ENCODE peak calls at places on chromosome 21, in six cellular contexts. One of them, this sample, is unnamed.

GRCh38 chr21:18245493-18245967 is 897 bp downstream of the CHODL start:
- DNase-seq in upper lobe of left lung: no peak
- DNase-seq in ascending aorta: no peak
- DNase-seq in CD8-positive, alpha-beta T cell: no peak
- DNase-seq in HepG2: peak; percentile 39
- DNase-seq in tibial nerve: no peak
- DNase-seq in this sample: peak; percentile 63

GRCh38 chr21:36985761-36986594 is 19.5 kb upstream of the HLCS start:
- DNase-seq in ascending aorta: no peak
- DNase-seq in CD8-positive, alpha-beta T cell: no peak
- DNase-seq in HepG2: no peak
- DNase-seq in tibial nerve: no peak
- DNase-seq in upper lobe of left lung: no peak
- DNase-seq in this sample: no peak

GRCh38 chr21:37862536-37862935 is 53.7 kb downstream of the KCNJ6 start:
- DNase-seq in HepG2: no peak
- DNase-seq in tibial nerve: no peak
- DNase-seq in CD8-positive, alpha-beta T cell: no peak
- DNase-seq in upper lobe of left lung: peak; percentile 32
- DNase-seq in ascending aorta: no peak
- DNase-seq in this sample: peak; percentile 5

GRCh38 chr21:28781602-28782274 is 210.9 kb downstream of the LTN1 start:
- DNase-seq in HepG2: peak; percentile 4
- DNase-seq in CD8-positive, alpha-beta T cell: no peak
- DNase-seq in ascending aorta: no peak
- DNase-seq in tibial nerve: no peak
- DNase-seq in upper lobe of left lung: no peak
- DNase-seq in this sample: no peak

GRCh38 chr21:38355992-38356781 is 99.4 kb downstream of the KCNJ15 start:
- DNase-seq in tibial nerve: peak; percentile 72
- DNase-seq in CD8-positive, alpha-beta T cell: peak; percentile 21
- DNase-seq in upper lobe of left lung: peak; percentile 86
- DNase-seq in ascending aorta: no peak
- DNase-seq in HepG2: peak; percentile 28
- DNase-seq in this sample: peak; percentile 70

GRCh38 chr21:38679531-38679930 is 126.2 kb upstream of the ETS2 start:
- DNase-seq in CD8-positive, alpha-beta T cell: no peak
- DNase-seq in HepG2: no peak
- DNase-seq in ascending aorta: no peak
- DNase-seq in upper lobe of left lung: no peak
- DNase-seq in tibial nerve: peak; percentile 11
- DNase-seq in this sample: peak; percentile 23

GRCh38 chr21:16002872-16003466 is 273.2 kb downstream of the USP25 start:
- DNase-seq in tibial nerve: no peak
- DNase-seq in HepG2: no peak
- DNase-seq in CD8-positive, alpha-beta T cell: no peak
- DNase-seq in ascending aorta: no peak
- DNase-seq in upper lobe of left lung: no peak
- DNase-seq in this sample: no peak

GRCh38 chr21:34072145-34073031 is 990 bp upstream of the MRPS6 start:
- DNase-seq in upper lobe of left lung: peak; percentile 28
- DNase-seq in tibial nerve: peak; percentile 25
- DNase-seq in HepG2: no peak
- DNase-seq in ascending aorta: no peak
- DNase-seq in CD8-positive, alpha-beta T cell: no peak
- DNase-seq in this sample: peak; percentile 79

GRCh38 chr21:37636152-37636860 is 269.7 kb downstream of the DYRK1A start:
- DNase-seq in upper lobe of left lung: no peak
- DNase-seq in CD8-positive, alpha-beta T cell: no peak
- DNase-seq in HepG2: no peak
- DNase-seq in tibial nerve: no peak
- DNase-seq in ascending aorta: no peak
- DNase-seq in this sample: peak; percentile 25

GRCh38 chr21:34835526-34835925 is 166.7 kb downstream of the CLIC6 start:
- DNase-seq in tibial nerve: peak; percentile 83
- DNase-seq in upper lobe of left lung: peak; percentile 72
- DNase-seq in HepG2: peak; percentile 50
- DNase-seq in CD8-positive, alpha-beta T cell: no peak
- DNase-seq in ascending aorta: no peak
- DNase-seq in this sample: no peak

GRCh38 chr21:39630827-39631226 is 18.1 kb downstream of the B3GALT5 start:
- DNase-seq in ascending aorta: no peak
- DNase-seq in CD8-positive, alpha-beta T cell: no peak
- DNase-seq in tibial nerve: no peak
- DNase-seq in HepG2: no peak
- DNase-seq in upper lobe of left lung: no peak
- DNase-seq in this sample: no peak

GRCh38 chr21:35473496-35473895 is 424.4 kb upstream of the RUNX1 start:
- DNase-seq in HepG2: no peak
- DNase-seq in upper lobe of left lung: no peak
- DNase-seq in CD8-positive, alpha-beta T cell: no peak
- DNase-seq in ascending aorta: no peak
- DNase-seq in tibial nerve: no peak
- DNase-seq in this sample: no peak

GRCh38 chr21:34857874-34858273 is 189.1 kb downstream of the CLIC6 start:
- DNase-seq in tibial nerve: no peak
- DNase-seq in ascending aorta: no peak
- DNase-seq in CD8-positive, alpha-beta T cell: no peak
- DNase-seq in upper lobe of left lung: no peak
- DNase-seq in HepG2: no peak
- DNase-seq in this sample: no peak

GRCh38 chr21:34640858-34641257 is 25.9 kb upstream of the RCAN1 start:
- DNase-seq in ascending aorta: no peak
- DNase-seq in CD8-positive, alpha-beta T cell: no peak
- DNase-seq in HepG2: no peak
- DNase-seq in tibial nerve: no peak
- DNase-seq in upper lobe of left lung: no peak
- DNase-seq in this sample: peak; percentile 39

GRCh38 chr21:14551741-14552140 is 5.6 kb upstream of the SAMSN1 start:
- DNase-seq in ascending aorta: no peak
- DNase-seq in upper lobe of left lung: no peak
- DNase-seq in CD8-positive, alpha-beta T cell: no peak
- DNase-seq in HepG2: no peak
- DNase-seq in tibial nerve: no peak
- DNase-seq in this sample: no peak

GRCh38 chr21:35933466-35933865 is 126.9 kb downstream of the SETD4 start:
- DNase-seq in tibial nerve: peak; percentile 70
- DNase-seq in CD8-positive, alpha-beta T cell: no peak
- DNase-seq in HepG2: no peak
- DNase-seq in ascending aorta: peak; percentile 34
- DNase-seq in upper lobe of left lung: peak; percentile 58
- DNase-seq in this sample: peak; percentile 80

GRCh38 chr21:45970674-45971486 is 10.7 kb upstream of the COL6A1 start:
- DNase-seq in HepG2: peak; percentile 33
- DNase-seq in CD8-positive, alpha-beta T cell: no peak
- DNase-seq in upper lobe of left lung: no peak
- DNase-seq in tibial nerve: peak; percentile 65
- DNase-seq in ascending aorta: no peak
- DNase-seq in this sample: peak; percentile 66

GRCh38 chr21:46078984-46079356 is 18.9 kb upstream of the COL6A2 start:
- DNase-seq in upper lobe of left lung: no peak
- DNase-seq in tibial nerve: peak; percentile 27
- DNase-seq in HepG2: no peak
- DNase-seq in CD8-positive, alpha-beta T cell: no peak
- DNase-seq in ascending aorta: no peak
- DNase-seq in this sample: no peak

GRCh38 chr21:46066843-46067331 is 31.0 kb upstream of the COL6A2 start:
- DNase-seq in tibial nerve: no peak
- DNase-seq in CD8-positive, alpha-beta T cell: no peak
- DNase-seq in ascending aorta: no peak
- DNase-seq in upper lobe of left lung: no peak
- DNase-seq in HepG2: no peak
- DNase-seq in this sample: no peak

GRCh38 chr21:35231115-35231514 is 182.0 kb upstream of the RUNX1 start:
- DNase-seq in upper lobe of left lung: no peak
- DNase-seq in tibial nerve: no peak
- DNase-seq in CD8-positive, alpha-beta T cell: no peak
- DNase-seq in HepG2: no peak
- DNase-seq in ascending aorta: no peak
- DNase-seq in this sample: no peak

GRCh38 chr21:28737671-28738279 is 254.9 kb downstream of the LTN1 start:
- DNase-seq in HepG2: peak; percentile 20
- DNase-seq in ascending aorta: no peak
- DNase-seq in tibial nerve: no peak
- DNase-seq in upper lobe of left lung: no peak
- DNase-seq in CD8-positive, alpha-beta T cell: no peak
- DNase-seq in this sample: peak; percentile 30

GRCh38 chr21:17988038-17988437 is 168.9 kb upstream of the C21orf91 start:
- DNase-seq in upper lobe of left lung: no peak
- DNase-seq in CD8-positive, alpha-beta T cell: no peak
- DNase-seq in HepG2: no peak
- DNase-seq in ascending aorta: no peak
- DNase-seq in tibial nerve: no peak
- DNase-seq in this sample: no peak

GRCh38 chr21:29989634-29990234 is 49.9 kb upstream of the GRIK1 start:
- DNase-seq in HepG2: no peak
- DNase-seq in upper lobe of left lung: no peak
- DNase-seq in CD8-positive, alpha-beta T cell: no peak
- DNase-seq in ascending aorta: no peak
- DNase-seq in tibial nerve: no peak
- DNase-seq in this sample: no peak

DNA sequence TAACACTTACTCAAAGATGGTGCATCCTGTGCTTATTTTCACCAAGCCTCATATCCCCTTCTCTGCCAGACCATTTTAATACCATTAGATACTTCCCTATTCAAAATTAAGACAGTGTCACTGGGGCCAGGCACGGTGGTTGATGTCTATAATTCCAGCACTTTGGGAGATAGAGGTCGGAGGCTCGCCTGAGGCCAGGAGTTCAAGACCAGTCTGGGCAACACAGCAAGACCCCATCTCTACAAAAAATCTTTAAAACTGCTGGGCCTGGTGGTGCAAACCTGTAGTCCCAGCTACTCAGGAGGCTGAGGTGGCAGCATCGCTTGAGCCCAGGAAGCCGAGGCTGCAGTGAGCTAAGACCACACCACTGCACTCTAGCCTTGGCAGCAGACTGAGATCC is 28.2 kb downstream of the APP start:
- DNase-seq in tibial nerve: no peak
- DNase-seq in CD8-positive, alpha-beta T cell: no peak
- DNase-seq in HepG2: no peak
- DNase-seq in ascending aorta: no peak
- DNase-seq in upper lobe of left lung: no peak
- DNase-seq in this sample: no peak
- H3K27me3 ChIP-seq in tibial nerve: no peaks in the 10 kb centered on the region
- H3K27me3 ChIP-seq in CD8-positive, alpha-beta T cell: no peaks in the 10 kb centered on the region
- H3K27me3 ChIP-seq in HepG2: no peaks in the 10 kb centered on the region
- H3K27me3 ChIP-seq in ascending aorta: no peaks in the 10 kb centered on the region
- H3K27me3 ChIP-seq in upper lobe of left lung: no peaks in the 10 kb centered on the region
- H3K27me3 ChIP-seq in this sample: no peaks in the 10 kb centered on the region

GRCh38 chr21:41570791-41571355 is 62.9 kb upstream of the TMPRSS2 start:
- DNase-seq in HepG2: no peak
- DNase-seq in CD8-positive, alpha-beta T cell: no peak
- DNase-seq in upper lobe of left lung: no peak
- DNase-seq in ascending aorta: no peak
- DNase-seq in tibial nerve: no peak
- DNase-seq in this sample: no peak
- H3K36me3 ChIP-seq in HepG2: no peaks in the 10 kb centered on the region
- H3K36me3 ChIP-seq in CD8-positive, alpha-beta T cell: no peaks in the 10 kb centered on the region
- H3K36me3 ChIP-seq in upper lobe of left lung: no peaks in the 10 kb centered on the region
- H3K36me3 ChIP-seq in ascending aorta: no peaks in the 10 kb centered on the region
- H3K36me3 ChIP-seq in tibial nerve: no peaks in the 10 kb centered on the region
- H3K36me3 ChIP-seq in this sample: no peaks in the 10 kb centered on the region

GRCh38 chr21:42312626-42313104 is 2.5 kb downstream of the TFF3 start:
- DNase-seq in tibial nerve: no peak
- DNase-seq in HepG2: no peak
- DNase-seq in CD8-positive, alpha-beta T cell: no peak
- DNase-seq in upper lobe of left lung: no peak
- DNase-seq in ascending aorta: no peak
- DNase-seq in this sample: no peak
- H3K27me3 ChIP-seq in tibial nerve: no peaks in the 10 kb centered on the region
- H3K27me3 ChIP-seq in HepG2: peaks cover 1% of the 10 kb centered on the region
- H3K27me3 ChIP-seq in CD8-positive, alpha-beta T cell: no peaks in the 10 kb centered on the region
- H3K27me3 ChIP-seq in upper lobe of left lung: no peaks in the 10 kb centered on the region
- H3K27me3 ChIP-seq in ascending aorta: no peaks in the 10 kb centered on the region
- H3K27me3 ChIP-seq in this sample: no peaks in the 10 kb centered on the region

GRCh38 chr21:44089001-44089911 is 17.9 kb upstream of the PWP2 start:
- DNase-seq in upper lobe of left lung: no peak
- DNase-seq in tibial nerve: no peak
- DNase-seq in HepG2: no peak
- DNase-seq in ascending aorta: no peak
- DNase-seq in CD8-positive, alpha-beta T cell: no peak
- DNase-seq in this sample: no peak
- H3K36me3 ChIP-seq in upper lobe of left lung: peaks cover 82% of the 10 kb centered on the region
- H3K36me3 ChIP-seq in tibial nerve: no peaks in the 10 kb centered on the region
- H3K36me3 ChIP-seq in HepG2: peaks cover 18% of the 10 kb centered on the region
- H3K36me3 ChIP-seq in ascending aorta: peaks cover 83% of the 10 kb centered on the region
- H3K36me3 ChIP-seq in CD8-positive, alpha-beta T cell: peaks cover 43% of the 10 kb centered on the region
- H3K36me3 ChIP-seq in this sample: peaks cover 62% of the 10 kb centered on the region

GRCh38 chr21:32174819-32175218 is 104.0 kb downstream of the MIS18A start:
- DNase-seq in tibial nerve: no peak
- DNase-seq in ascending aorta: no peak
- DNase-seq in upper lobe of left lung: no peak
- DNase-seq in HepG2: no peak
- DNase-seq in CD8-positive, alpha-beta T cell: no peak
- DNase-seq in this sample: no peak
- H3K27me3 ChIP-seq in tibial nerve: no peaks in the 10 kb centered on the region
- H3K27me3 ChIP-seq in ascending aorta: no peaks in the 10 kb centered on the region
- H3K27me3 ChIP-seq in upper lobe of left lung: no peaks in the 10 kb centered on the region
- H3K27me3 ChIP-seq in HepG2: no peaks in the 10 kb centered on the region
- H3K27me3 ChIP-seq in CD8-positive, alpha-beta T cell: no peaks in the 10 kb centered on the region
- H3K27me3 ChIP-seq in this sample: no peaks in the 10 kb centered on the region

GRCh38 chr21:42431196-42431595 is 27.5 kb downstream of the UBASH3A start:
- DNase-seq in CD8-positive, alpha-beta T cell: no peak
- DNase-seq in upper lobe of left lung: no peak
- DNase-seq in ascending aorta: no peak
- DNase-seq in HepG2: no peak
- DNase-seq in tibial nerve: no peak
- DNase-seq in this sample: no peak

GRCh38 chr21:42432695-42433094 is 29.0 kb downstream of the UBASH3A start:
- DNase-seq in HepG2: no peak
- DNase-seq in tibial nerve: no peak
- DNase-seq in CD8-positive, alpha-beta T cell: no peak
- DNase-seq in ascending aorta: no peak
- DNase-seq in upper lobe of left lung: no peak
- DNase-seq in this sample: no peak

GRCh38 chr21:42429021-42429420 is 25.3 kb downstream of the UBASH3A start:
- DNase-seq in tibial nerve: no peak
- DNase-seq in ascending aorta: no peak
- DNase-seq in upper lobe of left lung: no peak
- DNase-seq in CD8-positive, alpha-beta T cell: no peak
- DNase-seq in HepG2: no peak
- DNase-seq in this sample: no peak

GRCh38 chr21:42429856-42430255 is 26.2 kb downstream of the UBASH3A start:
- DNase-seq in CD8-positive, alpha-beta T cell: no peak
- DNase-seq in tibial nerve: no peak
- DNase-seq in HepG2: no peak
- DNase-seq in ascending aorta: no peak
- DNase-seq in upper lobe of left lung: no peak
- DNase-seq in this sample: no peak

GRCh38 chr21:42430570-42430969 is 26.9 kb downstream of the UBASH3A start:
- DNase-seq in tibial nerve: no peak
- DNase-seq in upper lobe of left lung: no peak
- DNase-seq in ascending aorta: no peak
- DNase-seq in HepG2: no peak
- DNase-seq in CD8-positive, alpha-beta T cell: no peak
- DNase-seq in this sample: no peak
- H3K36me3 ChIP-seq in tibial nerve: no peaks in the 10 kb centered on the region
- H3K36me3 ChIP-seq in upper lobe of left lung: no peaks in the 10 kb centered on the region
- H3K36me3 ChIP-seq in ascending aorta: no peaks in the 10 kb centered on the region
- H3K36me3 ChIP-seq in HepG2: no peaks in the 10 kb centered on the region
- H3K36me3 ChIP-seq in CD8-positive, alpha-beta T cell: peaks cover 83% of the 10 kb centered on the region
- H3K36me3 ChIP-seq in this sample: no peaks in the 10 kb centered on the region

GRCh38 chr21:44932366-44933181 is 7.3 kb upstream of the SLX9 start:
- DNase-seq in upper lobe of left lung: peak; percentile 58
- DNase-seq in ascending aorta: no peak
- DNase-seq in HepG2: no peak
- DNase-seq in tibial nerve: no peak
- DNase-seq in CD8-positive, alpha-beta T cell: peak; percentile 58
- DNase-seq in this sample: no peak
- H3K27me3 ChIP-seq in upper lobe of left lung: peaks cover 21% of the 10 kb centered on the region
- H3K27me3 ChIP-seq in ascending aorta: peaks cover 13% of the 10 kb centered on the region
- H3K27me3 ChIP-seq in HepG2: peaks cover 1% of the 10 kb centered on the region
- H3K27me3 ChIP-seq in tibial nerve: no peaks in the 10 kb centered on the region
- H3K27me3 ChIP-seq in CD8-positive, alpha-beta T cell: no peaks in the 10 kb centered on the region
- H3K27me3 ChIP-seq in this sample: peaks cover 12% of the 10 kb centered on the region

This sample was measured in MG63.